ENCODE peak calls at places on chromosomes 4 and X, in six cellular contexts. G, N, A, M, B and L are unnamed samples.

GRCh38 chrX:112945796-112946195 is 105.2 kb upstream of the AMOT start:
- DNase-seq in G (no peak), N (no peak), A (no peak), M (no peak), B (no peak), L (no peak)

GRCh38 chrX:151359931-151360871 is 36.8 kb upstream of the VMA21 start:
- DNase-seq in G (peak; percentile 10), N (no peak), A (peak; percentile 72), M (peak; percentile 30), B (peak; percentile 40), L (peak; percentile 16)

GRCh38 chrX:108167211-108167872 is 75.8 kb downstream of the ATG4A start:
- DNase-seq in G (peak; percentile 76), N (no peak), A (no peak), M (no peak), B (no peak), L (no peak)

GRCh38 chr4:56958111-56958517 is 19.3 kb downstream of the NOA1 start:
- DNase-seq in G (peak; percentile 99), N (peak; percentile 88), A (no peak), M (peak; percentile 98), B (peak; percentile 53), L (no peak)

GRCh38 chr4:133982533-133983224 is 218.9 kb downstream of the PABPC4L start:
- DNase-seq in G (peak; percentile 23), N (no peak), A (no peak), M (no peak), B (no peak), L (no peak)

GRCh38 chr4:149102765-149103164 is 660.6 kb upstream of the NR3C2 start:
- DNase-seq in G (peak; percentile 35), N (no peak), A (no peak), M (no peak), B (no peak), L (no peak)

GRCh38 chr4:180456928-180457327 is 1786.3 kb upstream of the TENM3 start:
- DNase-seq in G (no peak), N (no peak), A (no peak), M (no peak), B (no peak), L (no peak)

GRCh38 chr4:183544109-183544508 is 39.3 kb downstream of the ING2 start:
- DNase-seq in G (peak; percentile 7), N (no peak), A (no peak), M (no peak), B (no peak), L (no peak)

GRCh38 chr4:173014113-173014558 is 154.5 kb upstream of the GALNT7 start:
- DNase-seq in G (peak; percentile 82), N (peak; percentile 24), A (no peak), M (peak; percentile 66), B (peak; percentile 40), L (no peak)

GRCh38 chr4:102466298-102466697 is 34.9 kb upstream of the NFKB1 start:
- DNase-seq in G (peak; percentile 72), N (no peak), A (no peak), M (no peak), B (no peak), L (no peak)

GRCh38 chr4:178577933-178578332 is 1135.7 kb upstream of the AGA start:
- DNase-seq in G (no peak), N (no peak), A (no peak), M (peak; percentile 21), B (no peak), L (peak; percentile 1)

GRCh38 chrX:44012484-44013096 is 39.4 kb upstream of the NDP start:
- DNase-seq in G (peak; percentile 39), N (no peak), A (peak; percentile 81), M (peak; percentile 93), B (no peak), L (no peak)

GRCh38 chr4:17630228-17630627 is 15.8 kb downstream of the MED28 start:
- DNase-seq in G (no peak), N (no peak), A (no peak), M (no peak), B (no peak), L (no peak)

GRCh38 chrX:19628006-19628575 is 112.8 kb upstream of the MAP3K15 start:
- DNase-seq in G (no peak), N (no peak), A (no peak), M (no peak), B (no peak), L (no peak)

GRCh38 chr4:40608628-40609027 is 21.0 kb downstream of the RBM47 start:
- DNase-seq in G (no peak), N (no peak), A (no peak), M (no peak), B (no peak), L (no peak)

GRCh38 chr4:71188197-71188625 is 150.6 kb upstream of the SLC4A4 start:
- DNase-seq in G (no peak), N (no peak), A (no peak), M (no peak), B (no peak), L (no peak)

GRCh38 chrX:42491145-42491907 is 286.6 kb downstream of the PPP1R2C start:
- DNase-seq in G (no peak), N (no peak), A (no peak), M (no peak), B (no peak), L (peak; percentile 0)

GRCh38 chrX:65630771-65631170 is 36.7 kb upstream of the MSN start:
- DNase-seq in G (no peak), N (no peak), A (no peak), M (no peak), B (no peak), L (no peak)

GRCh38 chrX:133151320-133151719 is 54.4 kb upstream of the USP26 start:
- DNase-seq in G (no peak), N (no peak), A (no peak), M (no peak), B (peak; percentile 32), L (no peak)

GRCh38 chrX:22148565-22148964 is 116.4 kb downstream of the PHEX start:
- DNase-seq in G (no peak), N (no peak), A (no peak), M (no peak), B (no peak), L (no peak)

GRCh38 chrX:38117485-38117884 is 103.2 kb downstream of the SRPX start:
- DNase-seq in G (peak; percentile 11), N (no peak), A (no peak), M (no peak), B (no peak), L (peak; percentile 43)

GRCh38 chr4:38314663-38315062 is 349.3 kb upstream of the KLF3 start:
- DNase-seq in G (no peak), N (no peak), A (no peak), M (no peak), B (no peak), L (no peak)

GRCh38 chr4:177275999-177276398 is 33.7 kb upstream of the NEIL3 start:
- DNase-seq in G (no peak), N (no peak), A (no peak), M (peak; percentile 55), B (no peak), L (no peak)

GRCh38 chr4:20431422-20432014 is 179.8 kb downstream of the SLIT2 start:
- DNase-seq in G (peak; percentile 67), N (peak; percentile 26), A (no peak), M (no peak), B (peak; percentile 13), L (no peak)

GRCh38 chr4:6504900-6505496 is 32.6 kb upstream of the PPP2R2C start:
- DNase-seq in G (peak; percentile 19), N (no peak), A (no peak), M (no peak), B (no peak), L (no peak)

GRCh38 chrX:31333181-31333831 is 261.5 kb upstream of the FTHL17 start:
- DNase-seq in G (peak; percentile 88), N (no peak), A (no peak), M (no peak), B (peak; percentile 38), L (no peak)

GRCh38 chrX:75986980-75987379 is 185.9 kb upstream of the PBDC1 start:
- DNase-seq in G (no peak), N (no peak), A (no peak), M (no peak), B (no peak), L (no peak)
- H3K4me3 ChIP-seq in G (no peak overlapping the region), N (no peak overlapping the region), A (no peak overlapping the region), M (no peak overlapping the region), B (no peak overlapping the region), L (no peak overlapping the region)

GRCh38 chr4:8274772-8275241 is 5.3 kb downstream of the HTRA3 start:
- DNase-seq in G (peak; percentile 95), N (peak; percentile 92), A (no peak), M (peak; percentile 49), B (peak; percentile 92), L (no peak)
- TF ChIP-seq CTCF in G (peak; percentile 75), N (peak; percentile 44), A (no peak), M (no peak), B (peak; percentile 47), L (no peak)

GRCh38 chrX:13028871-13029336 is 15.5 kb downstream of the FAM9C start:
- DNase-seq in G (no peak), N (no peak), A (no peak), M (no peak), B (peak; percentile 57), L (no peak)

GRCh38 chrX:13026877-13027652 is 17.4 kb downstream of the FAM9C start:
- DNase-seq in G (no peak), N (no peak), A (no peak), M (peak; percentile 34), B (no peak), L (no peak)

GRCh38 chrX:13033193-13033592 is 11.2 kb downstream of the FAM9C start:
- DNase-seq in G (no peak), N (no peak), A (no peak), M (no peak), B (no peak), L (no peak)

GRCh38 chrX:13029341-13029740 is 15.1 kb downstream of the FAM9C start:
- DNase-seq in G (peak; percentile 72), N (peak; percentile 54), A (no peak), M (no peak), B (peak; percentile 54), L (no peak)

DNA sequence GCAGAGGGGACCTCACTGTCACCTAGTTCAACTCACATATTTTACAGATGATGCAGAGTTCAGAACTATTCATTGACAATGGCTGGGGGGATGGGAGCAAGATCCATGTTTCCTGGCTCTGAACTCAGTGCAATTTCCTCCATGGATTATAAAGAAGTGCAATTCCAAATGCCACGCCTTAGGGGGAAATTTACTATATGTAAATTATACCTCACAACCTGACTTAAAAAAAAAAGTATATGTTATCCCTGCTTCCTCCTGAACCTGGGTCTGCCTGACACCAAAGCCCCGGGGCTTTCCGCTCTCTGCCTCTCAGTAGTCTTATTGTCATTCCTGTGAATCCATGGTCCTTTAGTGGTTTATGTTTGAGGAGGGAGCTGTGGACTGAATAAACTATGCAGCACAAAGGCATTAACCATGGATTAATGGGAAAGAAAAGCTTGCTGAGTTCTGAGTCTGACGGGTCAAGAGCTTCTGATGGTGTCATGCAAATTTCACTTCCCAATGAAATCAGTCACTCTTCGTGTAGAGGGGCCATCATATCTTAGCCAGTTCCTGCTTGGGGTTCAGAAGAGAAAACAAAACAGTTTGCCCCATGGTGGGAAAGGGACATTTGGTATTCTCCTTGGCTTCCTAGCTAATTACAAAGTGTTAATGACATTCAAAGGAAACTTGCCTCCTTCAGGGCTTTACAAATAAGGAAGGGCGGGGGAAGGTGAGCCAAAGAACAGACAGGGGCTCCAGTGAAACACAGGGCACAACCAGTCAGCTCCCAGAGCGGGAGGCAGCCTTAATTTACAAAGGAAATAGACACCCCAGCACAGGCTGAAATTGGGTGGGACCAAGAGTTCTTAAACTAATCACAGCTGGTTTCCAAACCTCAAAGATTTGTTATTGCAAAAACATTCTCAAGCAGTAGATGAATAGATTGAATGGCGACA is 14.3 kb downstream of the FAM9C start:
- DNase-seq in G (peak; percentile 39), N (no peak), A (no peak), M (no peak), B (peak; percentile 72), L (peak; percentile 37)
- H3K4me3 ChIP-seq in G (no peak overlapping the region), N (no peak overlapping the region), A (no peak overlapping the region), M (no peak overlapping the region), B (no peak overlapping the region), L (no peak overlapping the region)

GRCh38 chrX:74383611-74384010 is 37.7 kb upstream of the SLC16A2 start:
- DNase-seq in G (peak; percentile 73), N (peak; percentile 24), A (no peak), M (peak; percentile 64), B (peak; percentile 53), L (peak; percentile 27)
- TF ChIP-seq CTCF in G (peak; percentile 79), N (peak; percentile 21), A (no peak), M (peak; percentile 31), B (peak; percentile 57), L (peak; percentile 30)